ENCODE peak calls at places on chromosomes 1 and 21, in five cellular contexts. One of them, this sample, is unnamed.

GRCh38 chr1:12434686-12435085 is 183.3 kb downstream of the DHRS3 start:
- DNase-seq in neuronal stem cell: no peak
- DNase-seq in trophoblast cell: no peak
- DNase-seq in H9: no peak
- DNase-seq in mesenchymal stem cell: no peak
- DNase-seq in this sample: no peak

GRCh38 chr1:96710708-96711477 is 10.7 kb upstream of the PTBP2 start:
- DNase-seq in trophoblast cell: no peak
- DNase-seq in mesenchymal stem cell: peak
- DNase-seq in neuronal stem cell: no peak
- DNase-seq in H9: no peak
- DNase-seq in this sample: no peak

GRCh38 chr1:161179698-161180097 is 2.4 kb upstream of the B4GALT3 start:
- DNase-seq in trophoblast cell: peak
- DNase-seq in mesenchymal stem cell: no peak
- DNase-seq in neuronal stem cell: no peak
- DNase-seq in H9: no peak
- DNase-seq in this sample: no peak

GRCh38 chr1:225772323-225772768 is 5.3 kb upstream of the SRP9 start:
- DNase-seq in neuronal stem cell: peak
- DNase-seq in trophoblast cell: peak
- DNase-seq in H9: peak
- DNase-seq in mesenchymal stem cell: peak
- DNase-seq in this sample: peak

GRCh38 chr1:1319646-1319941 is 4.9 kb downstream of the INTS11 start:
- DNase-seq in trophoblast cell: no peak
- DNase-seq in H9: no peak
- DNase-seq in neuronal stem cell: no peak
- DNase-seq in mesenchymal stem cell: no peak
- DNase-seq in this sample: no peak

GRCh38 chr1:95733031-95733430 is 499.0 kb downstream of the RWDD3 start:
- DNase-seq in trophoblast cell: no peak
- DNase-seq in neuronal stem cell: no peak
- DNase-seq in H9: no peak
- DNase-seq in mesenchymal stem cell: no peak
- DNase-seq in this sample: no peak

GRCh38 chr1:3712573-3713535 is 39.4 kb upstream of the CCDC27 start:
- DNase-seq in mesenchymal stem cell: no peak
- DNase-seq in trophoblast cell: no peak
- DNase-seq in H9: no peak
- DNase-seq in neuronal stem cell: no peak
- DNase-seq in this sample: no peak

GRCh38 chr21:45562401-45562800 is 20.2 kb upstream of the SLC19A1 start:
- DNase-seq in mesenchymal stem cell: peak
- DNase-seq in H9: peak
- DNase-seq in trophoblast cell: no peak
- DNase-seq in neuronal stem cell: no peak
- DNase-seq in this sample: no peak

GRCh38 chr1:221241592-221241991 is 362.3 kb downstream of the HLX start:
- DNase-seq in H9: no peak
- DNase-seq in mesenchymal stem cell: no peak
- DNase-seq in trophoblast cell: no peak
- DNase-seq in neuronal stem cell: no peak
- DNase-seq in this sample: no peak

GRCh38 chr1:225926551-225927113 is 2.6 kb upstream of the PYCR2 start:
- DNase-seq in trophoblast cell: peak
- DNase-seq in neuronal stem cell: no peak
- DNase-seq in mesenchymal stem cell: no peak
- DNase-seq in H9: no peak
- DNase-seq in this sample: no peak

GRCh38 chr1:43586136-43586726 is 55.5 kb downstream of the PTPRF start:
- DNase-seq in neuronal stem cell: no peak
- DNase-seq in H9: no peak
- DNase-seq in mesenchymal stem cell: no peak
- DNase-seq in trophoblast cell: no peak
- DNase-seq in this sample: no peak

GRCh38 chr1:101253976-101254660 is 17.3 kb downstream of the S1PR1 start:
- DNase-seq in mesenchymal stem cell: peak
- DNase-seq in neuronal stem cell: no peak
- DNase-seq in H9: no peak
- DNase-seq in trophoblast cell: no peak
- DNase-seq in this sample: no peak

GRCh38 chr1:150893336-150893913 is 6.5 kb downstream of the CTXND2 start:
- DNase-seq in trophoblast cell: peak
- DNase-seq in H9: no peak
- DNase-seq in mesenchymal stem cell: no peak
- DNase-seq in neuronal stem cell: no peak
- DNase-seq in this sample: no peak

GRCh38 chr1:162310337-162310736 is 66.3 kb downstream of the SPATA46 start:
- DNase-seq in mesenchymal stem cell: no peak
- DNase-seq in trophoblast cell: no peak
- DNase-seq in neuronal stem cell: no peak
- DNase-seq in H9: no peak
- DNase-seq in this sample: no peak

GRCh38 chr1:57310992-57311790 is 112.7 kb downstream of the DAB1 start:
- DNase-seq in H9: no peak
- DNase-seq in mesenchymal stem cell: no peak
- DNase-seq in trophoblast cell: no peak
- DNase-seq in neuronal stem cell: no peak
- DNase-seq in this sample: no peak

GRCh38 chr1:225467193-225468020 is 39.6 kb upstream of the LBR start:
- DNase-seq in neuronal stem cell: no peak
- DNase-seq in trophoblast cell: no peak
- DNase-seq in H9: no peak
- DNase-seq in mesenchymal stem cell: no peak
- DNase-seq in this sample: no peak

GRCh38 chr1:165816801-165817497 is 10.5 kb upstream of the UCK2 start:
- DNase-seq in H9: no peak
- DNase-seq in mesenchymal stem cell: no peak
- DNase-seq in trophoblast cell: peak
- DNase-seq in neuronal stem cell: no peak
- DNase-seq in this sample: no peak

GRCh38 chr1:44707112-44707881 is 23.7 kb downstream of the RNU5D-1 start:
- DNase-seq in mesenchymal stem cell: peak
- DNase-seq in H9: no peak
- DNase-seq in neuronal stem cell: no peak
- DNase-seq in trophoblast cell: peak
- DNase-seq in this sample: no peak

GRCh38 chr1:231172411-231172810 is 10.6 kb downstream of the TRIM67 start:
- DNase-seq in H9: no peak
- DNase-seq in trophoblast cell: peak
- DNase-seq in mesenchymal stem cell: no peak
- DNase-seq in neuronal stem cell: no peak
- DNase-seq in this sample: no peak

GRCh38 chr1:170536924-170537551 is 5.1 kb downstream of the GORAB start:
- DNase-seq in neuronal stem cell: no peak
- DNase-seq in H9: no peak
- DNase-seq in trophoblast cell: no peak
- DNase-seq in mesenchymal stem cell: peak
- DNase-seq in this sample: no peak

GRCh38 chr1:100360790-100361232 is 8.5 kb downstream of the CDC14A start:
- DNase-seq in H9: no peak
- DNase-seq in mesenchymal stem cell: peak
- DNase-seq in trophoblast cell: no peak
- DNase-seq in neuronal stem cell: no peak
- DNase-seq in this sample: no peak

GRCh38 chr1:172916126-172916525 is 134.6 kb downstream of the TNFSF18 start:
- DNase-seq in trophoblast cell: no peak
- DNase-seq in mesenchymal stem cell: no peak
- DNase-seq in H9: no peak
- DNase-seq in neuronal stem cell: no peak
- DNase-seq in this sample: no peak

GRCh38 chr1:166975361-166976129 is at the start of gene ILDR2:
- DNase-seq in trophoblast cell: peak
- DNase-seq in neuronal stem cell: peak
- DNase-seq in H9: peak
- DNase-seq in mesenchymal stem cell: peak
- DNase-seq in this sample: peak

GRCh38 chr1:179586107-179586823 is 5.4 kb upstream of the TDRD5 start:
- DNase-seq in H9: peak
- DNase-seq in trophoblast cell: peak
- DNase-seq in mesenchymal stem cell: no peak
- DNase-seq in neuronal stem cell: peak
- DNase-seq in this sample: peak

GRCh38 chr1:230966358-230966873 is 12.2 kb downstream of the TTC13 start:
- DNase-seq in trophoblast cell: no peak
- DNase-seq in mesenchymal stem cell: no peak
- DNase-seq in H9: no peak
- DNase-seq in neuronal stem cell: no peak
- DNase-seq in this sample: no peak

GRCh38 chr1:2290595-2291510 is 62.7 kb downstream of the SKI start:
- DNase-seq in neuronal stem cell: no peak
- DNase-seq in trophoblast cell: peak
- DNase-seq in H9: no peak
- DNase-seq in mesenchymal stem cell: peak
- DNase-seq in this sample: no peak

GRCh38 chr21:26055010-26055409 is 115.6 kb downstream of the APP start:
- DNase-seq in trophoblast cell: no peak
- DNase-seq in H9: no peak
- DNase-seq in neuronal stem cell: no peak
- DNase-seq in mesenchymal stem cell: no peak
- DNase-seq in this sample: no peak

GRCh38 chr21:38853421-38853919 is 47.7 kb downstream of the ETS2 start:
- DNase-seq in trophoblast cell: peak
- DNase-seq in neuronal stem cell: no peak
- DNase-seq in mesenchymal stem cell: peak
- DNase-seq in H9: no peak
- DNase-seq in this sample: peak

GRCh38 chr1:11860586-11860985 is 1.8 kb upstream of the NPPB start:
- DNase-seq in H9: no peak
- DNase-seq in mesenchymal stem cell: no peak
- DNase-seq in neuronal stem cell: no peak
- DNase-seq in trophoblast cell: no peak
- DNase-seq in this sample: no peak

GRCh38 chr1:91781916-91782622 is 103.9 kb downstream of the TGFBR3 start:
- DNase-seq in neuronal stem cell: no peak
- DNase-seq in mesenchymal stem cell: no peak
- DNase-seq in trophoblast cell: no peak
- DNase-seq in H9: no peak
- DNase-seq in this sample: no peak
- H2BK12ac ChIP-seq in neuronal stem cell: no peak
- H2BK12ac ChIP-seq in mesenchymal stem cell: peak
- H2BK12ac ChIP-seq in trophoblast cell: no peak
- H2BK12ac ChIP-seq in H9: no peak
- H2BK12ac ChIP-seq in this sample: no peak

GRCh38 chr1:7657287-7658126 is 113.6 kb upstream of the VAMP3 start:
- DNase-seq in mesenchymal stem cell: no peak
- DNase-seq in trophoblast cell: no peak
- DNase-seq in H9: no peak
- DNase-seq in neuronal stem cell: no peak
- DNase-seq in this sample: no peak

GRCh38 chr1:7654725-7655124 is 116.4 kb upstream of the VAMP3 start:
- DNase-seq in neuronal stem cell: no peak
- DNase-seq in mesenchymal stem cell: no peak
- DNase-seq in trophoblast cell: no peak
- DNase-seq in H9: no peak
- DNase-seq in this sample: no peak

GRCh38 chr1:7652551-7653098 is 118.5 kb upstream of the VAMP3 start:
- DNase-seq in mesenchymal stem cell: no peak
- DNase-seq in H9: no peak
- DNase-seq in neuronal stem cell: no peak
- DNase-seq in trophoblast cell: no peak
- DNase-seq in this sample: no peak

GRCh38 chr1:7656821-7657220 is 114.3 kb upstream of the VAMP3 start:
- DNase-seq in H9: no peak
- DNase-seq in neuronal stem cell: no peak
- DNase-seq in mesenchymal stem cell: no peak
- DNase-seq in trophoblast cell: no peak
- DNase-seq in this sample: no peak

GRCh38 chr1:7655354-7655753 is 115.7 kb upstream of the VAMP3 start:
- DNase-seq in trophoblast cell: no peak
- DNase-seq in H9: no peak
- DNase-seq in mesenchymal stem cell: no peak
- DNase-seq in neuronal stem cell: no peak
- DNase-seq in this sample: no peak
- H2BK12ac ChIP-seq in trophoblast cell: no peak
- H2BK12ac ChIP-seq in H9: no peak
- H2BK12ac ChIP-seq in mesenchymal stem cell: no peak
- H2BK12ac ChIP-seq in neuronal stem cell: no peak
- H2BK12ac ChIP-seq in this sample: no peak

GRCh38 chr21:21151231-21151630 is 153.0 kb downstream of the NCAM2 start:
- DNase-seq in mesenchymal stem cell: no peak
- DNase-seq in H9: no peak
- DNase-seq in neuronal stem cell: no peak
- DNase-seq in trophoblast cell: no peak
- DNase-seq in this sample: no peak

GRCh38 chr21:21146587-21147373 is 148.6 kb downstream of the NCAM2 start:
- DNase-seq in trophoblast cell: peak
- DNase-seq in mesenchymal stem cell: no peak
- DNase-seq in neuronal stem cell: no peak
- DNase-seq in H9: no peak
- DNase-seq in this sample: no peak

GRCh38 chr21:21148514-21148913 is 150.3 kb downstream of the NCAM2 start:
- DNase-seq in neuronal stem cell: no peak
- DNase-seq in H9: no peak
- DNase-seq in trophoblast cell: no peak
- DNase-seq in mesenchymal stem cell: no peak
- DNase-seq in this sample: no peak

GRCh38 chr21:21148009-21148408 is 149.8 kb downstream of the NCAM2 start:
- DNase-seq in trophoblast cell: no peak
- DNase-seq in H9: no peak
- DNase-seq in mesenchymal stem cell: no peak
- DNase-seq in neuronal stem cell: no peak
- DNase-seq in this sample: no peak

DNA sequence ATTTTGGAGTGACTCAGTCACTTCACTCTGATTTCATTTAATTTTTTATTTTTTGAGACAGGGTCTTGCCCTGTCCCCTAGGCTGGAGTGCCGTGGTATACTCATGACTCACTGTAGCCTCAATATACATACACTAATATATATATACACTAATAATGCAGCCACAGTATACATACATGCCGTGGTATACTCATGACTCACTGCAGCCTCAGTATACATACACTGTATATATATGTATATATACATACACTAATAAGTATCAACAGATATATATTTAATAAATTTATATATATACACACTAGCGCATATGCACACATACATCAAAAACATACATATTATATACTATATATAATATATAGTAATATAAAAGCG is 149.2 kb downstream of the NCAM2 start:
- DNase-seq in H9: no peak
- DNase-seq in trophoblast cell: no peak
- DNase-seq in mesenchymal stem cell: no peak
- DNase-seq in neuronal stem cell: no peak
- DNase-seq in this sample: no peak
- H2BK12ac ChIP-seq in H9: no peak
- H2BK12ac ChIP-seq in trophoblast cell: no peak
- H2BK12ac ChIP-seq in mesenchymal stem cell: no peak
- H2BK12ac ChIP-seq in neuronal stem cell: no peak
- H2BK12ac ChIP-seq in this sample: no peak

DNA sequence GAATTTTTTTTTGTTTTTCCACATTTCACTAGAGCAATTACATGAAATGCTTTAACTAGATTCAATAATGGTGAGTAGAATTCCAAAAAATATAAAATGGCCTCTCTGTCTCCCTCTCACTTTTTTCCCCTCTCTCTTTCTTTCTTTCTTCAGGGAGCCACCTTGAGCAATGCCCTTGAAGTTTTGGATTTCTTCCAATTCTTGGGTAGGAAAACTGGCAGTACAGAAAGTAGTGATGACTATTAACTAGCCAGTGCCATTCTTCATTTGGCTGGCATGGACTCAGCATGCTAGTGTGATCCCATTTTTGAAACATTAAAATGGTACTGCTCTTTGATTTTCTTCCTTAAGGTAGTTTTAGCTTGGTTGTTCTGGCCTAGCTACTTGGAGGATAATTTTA is 4.5 kb upstream of the FNBP1L start:
- DNase-seq in H9: no peak
- DNase-seq in trophoblast cell: no peak
- DNase-seq in mesenchymal stem cell: no peak
- DNase-seq in neuronal stem cell: no peak
- DNase-seq in this sample: no peak
- H2BK12ac ChIP-seq in H9: no peak
- H2BK12ac ChIP-seq in trophoblast cell: no peak
- H2BK12ac ChIP-seq in mesenchymal stem cell: no peak
- H2BK12ac ChIP-seq in neuronal stem cell: no peak
- H2BK12ac ChIP-seq in this sample: no peak